ENCODE peak calls at places on chromosomes 13 and 19, in five cellular contexts. One of them, this sample, is unnamed.

GRCh38 chr19:6720369-6721112 is at the start of gene C3:
- DNase-seq in HCT116: no peak
- DNase-seq in H1: no peak
- DNase-seq in GM12878: no peak
- DNase-seq in HepG2: peak; percentile 96
- DNase-seq in this sample: no peak

GRCh38 chr19:40419780-40420179 is 6.0 kb downstream of the SERTAD1 start:
- DNase-seq in GM12878: no peak
- DNase-seq in H1: no peak
- DNase-seq in HCT116: no peak
- DNase-seq in HepG2: no peak
- DNase-seq in this sample: no peak

GRCh38 chr13:101624210-101624922 is 171.9 kb downstream of the ITGBL1 start:
- DNase-seq in HCT116: no peak
- DNase-seq in HepG2: no peak
- DNase-seq in GM12878: no peak
- DNase-seq in H1: no peak
- DNase-seq in this sample: no peak

GRCh38 chr13:49403966-49404365 is 39.9 kb downstream of the CAB39L start:
- DNase-seq in GM12878: no peak
- DNase-seq in H1: no peak
- DNase-seq in HepG2: no peak
- DNase-seq in HCT116: no peak
- DNase-seq in this sample: no peak

GRCh38 chr13:34156841-34157365 is 339.0 kb downstream of the RFC3 start:
- DNase-seq in H1: peak; percentile 27
- DNase-seq in HepG2: peak; percentile 72
- DNase-seq in GM12878: peak; percentile 55
- DNase-seq in HCT116: peak; percentile 92
- DNase-seq in this sample: no peak

GRCh38 chr19:9043524-9043923 is 33.3 kb upstream of the MUC16 start:
- DNase-seq in H1: no peak
- DNase-seq in GM12878: no peak
- DNase-seq in HepG2: no peak
- DNase-seq in HCT116: no peak
- DNase-seq in this sample: no peak

GRCh38 chr19:47407417-47407774 is 11.9 kb downstream of the MEIS3 start:
- DNase-seq in HCT116: no peak
- DNase-seq in H1: no peak
- DNase-seq in GM12878: no peak
- DNase-seq in HepG2: no peak
- DNase-seq in this sample: no peak

GRCh38 chr13:97231118-97231831 is 9.1 kb downstream of the MBNL2 start:
- DNase-seq in GM12878: no peak
- DNase-seq in H1: no peak
- DNase-seq in HCT116: no peak
- DNase-seq in HepG2: no peak
- DNase-seq in this sample: no peak

GRCh38 chr19:49614096-49614857 is 23.3 kb downstream of the PRR12 start:
- DNase-seq in HCT116: no peak
- DNase-seq in H1: no peak
- DNase-seq in HepG2: peak; percentile 51
- DNase-seq in GM12878: no peak
- DNase-seq in this sample: no peak

GRCh38 chr13:49996951-49997895 is at the start of gene TRIM13:
- DNase-seq in HCT116: peak; percentile 71
- DNase-seq in H1: peak; percentile 53
- DNase-seq in HepG2: peak; percentile 79
- DNase-seq in GM12878: peak; percentile 48
- DNase-seq in this sample: peak; percentile 90

GRCh38 chr13:96216543-96216942 is 126.6 kb downstream of the HS6ST3 start:
- DNase-seq in H1: no peak
- DNase-seq in GM12878: no peak
- DNase-seq in HCT116: no peak
- DNase-seq in HepG2: no peak
- DNase-seq in this sample: no peak

GRCh38 chr19:680287-681028 is 4.3 kb downstream of the FSTL3 start:
- DNase-seq in GM12878: peak; percentile 93
- DNase-seq in HepG2: peak; percentile 93
- DNase-seq in H1: peak; percentile 99
- DNase-seq in HCT116: peak; percentile 93
- DNase-seq in this sample: peak; percentile 98

GRCh38 chr19:38805180-38805579 is 7.6 kb downstream of the LGALS4 start:
- DNase-seq in HCT116: no peak
- DNase-seq in GM12878: no peak
- DNase-seq in H1: no peak
- DNase-seq in HepG2: no peak
- DNase-seq in this sample: no peak

GRCh38 chr13:99312493-99312883 is 5.3 kb upstream of the GPR183 start:
- DNase-seq in GM12878: no peak
- DNase-seq in HCT116: no peak
- DNase-seq in H1: no peak
- DNase-seq in HepG2: no peak
- DNase-seq in this sample: no peak

GRCh38 chr19:737591-738093 is 13.3 kb upstream of the MISP start:
- DNase-seq in H1: peak; percentile 43
- DNase-seq in GM12878: no peak
- DNase-seq in HCT116: no peak
- DNase-seq in HepG2: peak; percentile 41
- DNase-seq in this sample: peak; percentile 92

GRCh38 chr19:48739400-48739825 is 997 bp downstream of the RASIP1 start:
- DNase-seq in H1: no peak
- DNase-seq in HepG2: no peak
- DNase-seq in HCT116: no peak
- DNase-seq in GM12878: no peak
- DNase-seq in this sample: peak; percentile 54

GRCh38 chr19:633786-634639 is 676 bp upstream of the POLRMT start:
- DNase-seq in GM12878: no peak
- DNase-seq in HepG2: no peak
- DNase-seq in HCT116: no peak
- DNase-seq in H1: no peak
- DNase-seq in this sample: no peak

GRCh38 chr19:24159707-24160106 is 72.7 kb downstream of the ZNF254 start:
- DNase-seq in HCT116: no peak
- DNase-seq in HepG2: peak; percentile 29
- DNase-seq in GM12878: no peak
- DNase-seq in H1: peak; percentile 2
- DNase-seq in this sample: no peak

GRCh38 chr13:94950303-94950702 is 238.0 kb upstream of the SOX21 start:
- DNase-seq in HepG2: no peak
- DNase-seq in H1: no peak
- DNase-seq in HCT116: no peak
- DNase-seq in GM12878: no peak
- DNase-seq in this sample: no peak

GRCh38 chr19:22893855-22894270 is 61.8 kb downstream of the ZNF723 start:
- DNase-seq in HepG2: no peak
- DNase-seq in H1: no peak
- DNase-seq in GM12878: no peak
- DNase-seq in HCT116: no peak
- DNase-seq in this sample: no peak

GRCh38 chr13:61086052-61086451 is 329.6 kb downstream of the PCDH20 start:
- DNase-seq in H1: no peak
- DNase-seq in HCT116: no peak
- DNase-seq in HepG2: no peak
- DNase-seq in GM12878: no peak
- DNase-seq in this sample: no peak

GRCh38 chr19:39592381-39592780 is 9.9 kb upstream of the LGALS13 start:
- DNase-seq in HepG2: no peak
- DNase-seq in H1: no peak
- DNase-seq in GM12878: no peak
- DNase-seq in HCT116: no peak
- DNase-seq in this sample: no peak

GRCh38 chr13:47327856-47328255 is 431.0 kb upstream of the HTR2A start:
- DNase-seq in HepG2: no peak
- DNase-seq in H1: no peak
- DNase-seq in HCT116: no peak
- DNase-seq in GM12878: no peak
- DNase-seq in this sample: no peak

GRCh38 chr13:42022796-42023493 is 25.5 kb upstream of the DGKH start:
- DNase-seq in H1: no peak
- DNase-seq in HCT116: no peak
- DNase-seq in HepG2: no peak
- DNase-seq in GM12878: no peak
- DNase-seq in this sample: no peak

GRCh38 chr19:27770095-27770494 is 1442.9 kb downstream of the UQCRFS1 start:
- DNase-seq in HCT116: no peak
- DNase-seq in H1: no peak
- DNase-seq in HepG2: no peak
- DNase-seq in GM12878: no peak
- DNase-seq in this sample: no peak

GRCh38 chr19:11168568-11168967 is 13.0 kb upstream of the SPC24 start:
- DNase-seq in H1: no peak
- DNase-seq in GM12878: no peak
- DNase-seq in HepG2: no peak
- DNase-seq in HCT116: peak; percentile 19
- DNase-seq in this sample: no peak

GRCh38 chr13:31755803-31756212 is 16.5 kb downstream of the RXFP2 start:
- DNase-seq in HepG2: no peak
- DNase-seq in H1: no peak
- DNase-seq in GM12878: no peak
- DNase-seq in HCT116: no peak
- DNase-seq in this sample: no peak

GRCh38 chr19:9407827-9408226 is 27.5 kb downstream of the ZNF266 start:
- DNase-seq in GM12878: no peak
- DNase-seq in HCT116: no peak
- DNase-seq in H1: no peak
- DNase-seq in HepG2: no peak
- DNase-seq in this sample: no peak

GRCh38 chr19:42023121-42023942 is 29.3 kb upstream of the ATP1A3 start:
- DNase-seq in HepG2: peak; percentile 15
- DNase-seq in GM12878: no peak
- DNase-seq in HCT116: peak; percentile 28
- DNase-seq in H1: no peak
- DNase-seq in this sample: peak; percentile 64

GRCh38 chr13:112779856-112780604 is 90.2 kb downstream of the ATP11A start:
- DNase-seq in H1: no peak
- DNase-seq in HCT116: no peak
- DNase-seq in GM12878: no peak
- DNase-seq in HepG2: no peak
- DNase-seq in this sample: no peak

GRCh38 chr19:51668167-51668566 is 21.5 kb upstream of the SIGLEC14 start:
- DNase-seq in HepG2: no peak
- DNase-seq in H1: no peak
- DNase-seq in GM12878: no peak
- DNase-seq in HCT116: no peak
- DNase-seq in this sample: no peak

DNA sequence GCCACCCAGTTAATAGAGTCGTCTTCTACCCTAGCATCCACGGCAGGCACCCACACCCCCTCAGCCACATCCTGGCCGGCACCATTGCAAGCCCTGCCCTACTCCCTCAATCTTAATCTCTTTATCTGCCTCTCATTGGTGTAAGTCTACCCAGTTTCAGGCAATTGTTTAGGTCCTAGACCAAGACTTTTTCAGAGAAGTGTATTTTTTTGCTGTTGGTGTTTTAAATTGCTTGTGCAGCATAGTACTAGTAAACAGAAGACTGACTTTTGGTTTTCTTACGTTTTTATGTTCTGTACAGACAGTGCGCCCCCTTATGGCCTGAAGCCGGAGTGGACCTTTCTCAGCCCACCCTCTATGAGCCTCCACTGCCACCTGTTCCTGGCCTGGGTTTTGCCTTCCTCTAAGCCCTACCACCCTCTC is 2.3 kb upstream of the LCP1 start:
- DNase-seq in GM12878: no peak
- DNase-seq in HepG2: peak; percentile 28
- DNase-seq in H1: peak; percentile 13
- DNase-seq in HCT116: peak; percentile 28
- DNase-seq in this sample: peak; percentile 72
- TF ChIP-seq SRF in GM12878: no peak
- TF ChIP-seq SRF in HepG2: no peak
- TF ChIP-seq SRF in H1: no peak
- TF ChIP-seq SRF in HCT116: no peak
- TF ChIP-seq SRF in this sample: no peak

GRCh38 chr19:53333071-53333465 is 481 bp upstream of the ZNF845 start:
- DNase-seq in GM12878: no peak
- DNase-seq in H1: no peak
- DNase-seq in HCT116: no peak
- DNase-seq in HepG2: no peak
- DNase-seq in this sample: no peak
- TF ChIP-seq SRF in GM12878: no peak
- TF ChIP-seq SRF in H1: no peak
- TF ChIP-seq SRF in HCT116: no peak
- TF ChIP-seq SRF in HepG2: no peak
- TF ChIP-seq SRF in this sample: no peak

DNA sequence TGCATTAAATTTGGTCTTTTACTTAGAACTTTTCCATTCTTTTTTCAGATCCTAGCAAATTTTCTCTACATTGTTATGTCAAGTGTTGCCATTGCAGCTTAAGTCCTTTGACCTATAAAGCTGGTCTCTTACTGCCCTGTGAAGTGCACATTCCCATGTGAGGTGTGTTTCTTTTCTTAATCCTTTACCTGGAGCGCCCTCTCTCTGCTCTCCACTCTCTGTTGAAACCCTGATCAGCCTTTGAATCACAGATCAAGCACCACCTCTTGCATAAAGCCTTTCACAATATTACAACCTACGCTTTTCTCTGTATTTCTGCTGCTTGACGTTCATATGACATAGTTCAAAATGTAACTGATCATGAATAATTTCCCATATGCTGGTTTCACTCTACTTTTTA is 84.8 kb downstream of the PCDH17 start:
- DNase-seq in GM12878: no peak
- DNase-seq in HCT116: no peak
- DNase-seq in HepG2: peak; percentile 2
- DNase-seq in H1: no peak
- DNase-seq in this sample: no peak
- TF ChIP-seq SRF in GM12878: no peak
- TF ChIP-seq SRF in HCT116: no peak
- TF ChIP-seq SRF in HepG2: no peak
- TF ChIP-seq SRF in H1: no peak
- TF ChIP-seq SRF in this sample: no peak

GRCh38 chr13:86563308-86563707 is 764.1 kb upstream of the SLITRK6 start:
- DNase-seq in GM12878: no peak
- DNase-seq in H1: no peak
- DNase-seq in HCT116: no peak
- DNase-seq in HepG2: no peak
- DNase-seq in this sample: no peak
- TF ChIP-seq SRF in GM12878: no peak
- TF ChIP-seq SRF in H1: no peak
- TF ChIP-seq SRF in HCT116: no peak
- TF ChIP-seq SRF in HepG2: no peak
- TF ChIP-seq SRF in this sample: no peak